ENCODE peak calls at places on chromosome 7, in nine cellular contexts. One of them, this sample, is unnamed.

GRCh38 chr7:32958046-32959025 is 1.1 kb downstream of the FKBP9 start:
- DNase-seq in fibroblast of the aortic adventitia: peak; percentile 88
- DNase-seq in psoas muscle: peak; percentile 80
- DNase-seq in astrocyte of the spinal cord: peak; percentile 47
- DNase-seq in IMR-90: peak; percentile 59
- DNase-seq in A549: peak; percentile 41
- DNase-seq in AG04450: no peak
- DNase-seq in brain microvascular endothelial cell: peak; percentile 45
- DNase-seq in dorsolateral prefrontal cortex: no peak
- DNase-seq in this sample: no peak

GRCh38 chr7:49775065-49775948 is 1.9 kb downstream of the VWC2 start:
- DNase-seq in fibroblast of the aortic adventitia: no peak
- DNase-seq in psoas muscle: no peak
- DNase-seq in astrocyte of the spinal cord: no peak
- DNase-seq in IMR-90: no peak
- DNase-seq in A549: no peak
- DNase-seq in AG04450: no peak
- DNase-seq in brain microvascular endothelial cell: no peak
- DNase-seq in dorsolateral prefrontal cortex: no peak
- DNase-seq in this sample: no peak

GRCh38 chr7:17506090-17506489 is 207.6 kb downstream of the AHR start:
- DNase-seq in fibroblast of the aortic adventitia: peak; percentile 75
- DNase-seq in psoas muscle: no peak
- DNase-seq in astrocyte of the spinal cord: peak; percentile 41
- DNase-seq in IMR-90: peak; percentile 13
- DNase-seq in A549: peak; percentile 51
- DNase-seq in AG04450: no peak
- DNase-seq in brain microvascular endothelial cell: no peak
- DNase-seq in dorsolateral prefrontal cortex: no peak
- DNase-seq in this sample: peak; percentile 23

GRCh38 chr7:51238981-51239495 is 77.6 kb downstream of the COBL start:
- DNase-seq in fibroblast of the aortic adventitia: no peak
- DNase-seq in psoas muscle: no peak
- DNase-seq in astrocyte of the spinal cord: no peak
- DNase-seq in IMR-90: no peak
- DNase-seq in A549: no peak
- DNase-seq in AG04450: no peak
- DNase-seq in brain microvascular endothelial cell: no peak
- DNase-seq in dorsolateral prefrontal cortex: no peak
- DNase-seq in this sample: no peak

GRCh38 chr7:77426521-77427051 is 10.4 kb upstream of the GSAP start:
- DNase-seq in fibroblast of the aortic adventitia: peak; percentile 65
- DNase-seq in psoas muscle: no peak
- DNase-seq in astrocyte of the spinal cord: peak; percentile 53
- DNase-seq in IMR-90: peak; percentile 63
- DNase-seq in A549: no peak
- DNase-seq in AG04450: no peak
- DNase-seq in brain microvascular endothelial cell: no peak
- DNase-seq in dorsolateral prefrontal cortex: no peak
- DNase-seq in this sample: no peak

GRCh38 chr7:100467638-100468373 is 3.7 kb upstream of the SPACDR start:
- DNase-seq in fibroblast of the aortic adventitia: no peak
- DNase-seq in psoas muscle: no peak
- DNase-seq in astrocyte of the spinal cord: no peak
- DNase-seq in IMR-90: no peak
- DNase-seq in A549: no peak
- DNase-seq in AG04450: no peak
- DNase-seq in brain microvascular endothelial cell: no peak
- DNase-seq in dorsolateral prefrontal cortex: peak; percentile 95
- DNase-seq in this sample: no peak

GRCh38 chr7:3427957-3428356 is 126.9 kb downstream of the SDK1 start:
- DNase-seq in fibroblast of the aortic adventitia: no peak
- DNase-seq in psoas muscle: no peak
- DNase-seq in astrocyte of the spinal cord: no peak
- DNase-seq in IMR-90: no peak
- DNase-seq in A549: peak; percentile 24
- DNase-seq in AG04450: no peak
- DNase-seq in brain microvascular endothelial cell: no peak
- DNase-seq in dorsolateral prefrontal cortex: no peak
- DNase-seq in this sample: no peak

GRCh38 chr7:112159346-112159745 is 46.9 kb downstream of the DOCK4 start:
- DNase-seq in fibroblast of the aortic adventitia: no peak
- DNase-seq in psoas muscle: no peak
- DNase-seq in astrocyte of the spinal cord: no peak
- DNase-seq in IMR-90: no peak
- DNase-seq in A549: no peak
- DNase-seq in AG04450: no peak
- DNase-seq in brain microvascular endothelial cell: no peak
- DNase-seq in dorsolateral prefrontal cortex: no peak
- DNase-seq in this sample: no peak

DNA sequence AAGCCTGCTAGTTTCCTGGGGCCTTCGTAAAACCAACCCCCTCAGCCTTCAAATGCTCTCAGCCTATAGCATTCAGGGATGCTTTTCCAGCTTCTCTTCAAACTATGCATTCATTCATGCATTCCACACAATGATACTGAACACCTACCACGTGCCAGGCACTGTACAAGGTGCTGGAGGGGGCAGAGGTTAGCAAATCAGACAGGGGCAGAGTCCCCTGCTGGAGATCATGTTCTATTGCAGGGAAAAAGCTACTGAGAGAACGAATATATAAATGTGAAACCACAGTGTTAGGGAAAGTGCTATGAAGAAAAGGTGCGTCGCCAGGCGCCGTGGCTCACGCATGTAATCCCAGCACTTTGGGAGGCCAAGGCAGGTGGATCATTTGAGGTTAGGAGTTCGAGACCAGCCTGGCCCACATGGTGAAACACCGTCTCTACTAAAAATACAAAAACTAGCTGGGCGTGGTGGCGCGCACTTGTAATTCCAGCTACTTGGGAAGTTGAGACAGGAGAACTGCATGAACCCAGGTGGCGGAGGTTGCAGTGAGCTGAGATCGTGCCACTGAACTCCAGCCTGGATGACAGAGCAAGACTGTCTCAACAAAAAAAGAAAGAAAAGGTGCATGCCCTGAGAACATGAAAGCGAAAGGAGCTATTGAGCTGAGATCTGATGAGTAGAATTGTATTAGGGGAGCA is 64.6 kb upstream of the CALN1 start:
- DNase-seq in fibroblast of the aortic adventitia: no peak
- DNase-seq in psoas muscle: no peak
- DNase-seq in astrocyte of the spinal cord: no peak
- DNase-seq in IMR-90: no peak
- DNase-seq in A549: no peak
- DNase-seq in AG04450: no peak
- DNase-seq in brain microvascular endothelial cell: no peak
- DNase-seq in dorsolateral prefrontal cortex: no peak
- DNase-seq in this sample: no peak
- TF ChIP-seq CTCF in fibroblast of the aortic adventitia: no peak
- TF ChIP-seq CTCF in psoas muscle: no peak
- TF ChIP-seq CTCF in astrocyte of the spinal cord: no peak
- TF ChIP-seq CTCF in IMR-90: no peak
- TF ChIP-seq CTCF in A549: no peak
- TF ChIP-seq CTCF in AG04450: no peak
- TF ChIP-seq CTCF in brain microvascular endothelial cell: peak; percentile 4
- TF ChIP-seq CTCF in dorsolateral prefrontal cortex: no peak
- TF ChIP-seq CTCF in this sample: no peak

GRCh38 chr7:2239242-2239641 is 2.8 kb downstream of the MRM2 start:
- DNase-seq in fibroblast of the aortic adventitia: no peak
- DNase-seq in psoas muscle: no peak
- DNase-seq in astrocyte of the spinal cord: no peak
- DNase-seq in IMR-90: no peak
- DNase-seq in A549: no peak
- DNase-seq in AG04450: no peak
- DNase-seq in brain microvascular endothelial cell: no peak
- DNase-seq in dorsolateral prefrontal cortex: no peak
- DNase-seq in this sample: no peak

GRCh38 chr7:2243483-2243840 is 1.4 kb downstream of the NUDT1 start:
- DNase-seq in fibroblast of the aortic adventitia: no peak
- DNase-seq in psoas muscle: no peak
- DNase-seq in astrocyte of the spinal cord: no peak
- DNase-seq in IMR-90: no peak
- DNase-seq in A549: no peak
- DNase-seq in AG04450: no peak
- DNase-seq in brain microvascular endothelial cell: no peak
- DNase-seq in dorsolateral prefrontal cortex: no peak
- DNase-seq in this sample: no peak

GRCh38 chr7:2244404-2244803 is 2.4 kb downstream of the NUDT1 start:
- DNase-seq in fibroblast of the aortic adventitia: no peak
- DNase-seq in psoas muscle: no peak
- DNase-seq in astrocyte of the spinal cord: no peak
- DNase-seq in IMR-90: no peak
- DNase-seq in A549: no peak
- DNase-seq in AG04450: no peak
- DNase-seq in brain microvascular endothelial cell: no peak
- DNase-seq in dorsolateral prefrontal cortex: no peak
- DNase-seq in this sample: no peak

GRCh38 chr7:2242541-2243482 is 786 bp downstream of the NUDT1 start:
- DNase-seq in fibroblast of the aortic adventitia: peak; percentile 10
- DNase-seq in psoas muscle: no peak
- DNase-seq in astrocyte of the spinal cord: no peak
- DNase-seq in IMR-90: peak; percentile 20
- DNase-seq in A549: peak; percentile 33
- DNase-seq in AG04450: no peak
- DNase-seq in brain microvascular endothelial cell: no peak
- DNase-seq in dorsolateral prefrontal cortex: no peak
- DNase-seq in this sample: no peak

DNA sequence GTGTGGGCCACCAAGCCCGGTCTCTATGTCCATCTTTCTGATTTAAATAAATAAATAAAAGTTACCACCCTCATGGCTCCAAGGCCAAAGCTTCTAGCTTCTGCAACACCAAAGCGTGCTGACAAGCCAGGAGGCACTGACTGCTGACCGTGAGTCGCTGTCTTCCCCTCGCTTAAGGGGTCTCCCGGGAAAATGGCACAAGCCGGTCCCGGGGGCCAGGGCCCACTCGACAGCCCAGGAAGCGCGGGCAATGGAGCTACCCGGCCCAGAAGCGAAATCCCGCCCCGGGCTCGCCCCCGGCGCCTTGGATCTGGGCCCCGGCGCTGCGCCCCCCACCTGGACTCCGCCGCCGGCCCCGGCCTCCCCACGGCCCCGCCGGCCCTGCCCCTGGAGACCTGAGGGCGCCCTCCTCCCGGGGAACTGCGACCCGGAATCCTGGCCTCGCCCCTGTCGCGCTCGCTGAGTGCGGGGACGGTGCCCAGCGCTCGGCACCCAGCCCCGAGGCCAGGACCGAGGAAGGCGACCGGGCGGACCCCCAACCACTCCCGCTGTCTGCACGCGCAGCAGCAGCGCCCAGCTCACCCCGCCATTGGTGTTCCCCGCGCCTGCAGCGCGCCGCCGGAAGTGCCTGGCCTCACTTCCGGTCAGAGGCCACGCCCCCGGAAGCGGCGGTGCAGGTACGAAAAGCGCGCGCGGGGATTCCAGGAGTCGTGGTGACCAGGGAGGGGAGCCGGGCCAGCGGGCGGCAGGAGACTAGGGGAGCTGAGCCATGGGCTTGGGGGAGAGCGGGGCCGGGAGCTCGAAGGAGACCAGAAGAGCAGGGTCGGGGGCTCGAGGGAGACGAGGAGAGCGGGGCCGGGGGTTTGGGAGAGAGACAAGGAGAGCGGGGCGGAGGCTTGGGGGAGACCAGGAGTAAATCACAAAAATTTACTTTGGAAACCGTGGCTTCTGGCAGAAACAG is at the start of the genes MRM2 and NUDT1:
- DNase-seq in fibroblast of the aortic adventitia: peak; percentile 52
- DNase-seq in psoas muscle: peak; percentile 92
- DNase-seq in astrocyte of the spinal cord: peak; percentile 68
- DNase-seq in IMR-90: peak; percentile 62
- DNase-seq in A549: peak; percentile 84
- DNase-seq in AG04450: peak; percentile 16
- DNase-seq in brain microvascular endothelial cell: peak; percentile 45
- DNase-seq in dorsolateral prefrontal cortex: peak; percentile 77
- DNase-seq in this sample: peak; percentile 92
- TF ChIP-seq CTCF in fibroblast of the aortic adventitia: no peak
- TF ChIP-seq CTCF in psoas muscle: no peak
- TF ChIP-seq CTCF in astrocyte of the spinal cord: no peak
- TF ChIP-seq CTCF in IMR-90: no peak
- TF ChIP-seq CTCF in A549: no peak
- TF ChIP-seq CTCF in AG04450: no peak
- TF ChIP-seq CTCF in brain microvascular endothelial cell: no peak
- TF ChIP-seq CTCF in dorsolateral prefrontal cortex: peak; percentile 16
- TF ChIP-seq CTCF in this sample: no peak

DNA sequence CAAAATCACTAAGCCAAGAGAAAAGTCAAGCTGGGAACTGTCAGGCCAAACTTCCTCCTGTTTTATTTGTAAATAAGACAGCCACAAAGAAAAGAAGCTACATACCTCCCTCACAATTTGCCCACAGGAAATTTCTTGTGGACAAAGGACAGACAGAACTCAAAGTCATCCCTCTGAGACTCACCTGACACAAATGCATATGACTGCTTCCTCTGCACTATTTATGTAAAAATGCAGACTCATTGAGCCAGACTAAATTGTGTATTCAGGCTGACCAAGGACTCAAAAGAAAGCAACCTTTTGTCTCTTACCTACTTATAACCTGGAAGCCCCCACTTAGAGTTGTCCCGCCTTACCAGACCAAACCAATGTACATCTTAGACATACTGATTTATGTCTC is 11.8 kb downstream of the TOMM7 start:
- DNase-seq in fibroblast of the aortic adventitia: no peak
- DNase-seq in psoas muscle: no peak
- DNase-seq in astrocyte of the spinal cord: no peak
- DNase-seq in IMR-90: no peak
- DNase-seq in A549: no peak
- DNase-seq in AG04450: no peak
- DNase-seq in brain microvascular endothelial cell: no peak
- DNase-seq in dorsolateral prefrontal cortex: no peak
- DNase-seq in this sample: no peak
- TF ChIP-seq CTCF in fibroblast of the aortic adventitia: no peak
- TF ChIP-seq CTCF in psoas muscle: no peak
- TF ChIP-seq CTCF in astrocyte of the spinal cord: no peak
- TF ChIP-seq CTCF in IMR-90: no peak
- TF ChIP-seq CTCF in A549: no peak
- TF ChIP-seq CTCF in AG04450: no peak
- TF ChIP-seq CTCF in brain microvascular endothelial cell: no peak
- TF ChIP-seq CTCF in dorsolateral prefrontal cortex: no peak
- TF ChIP-seq CTCF in this sample: no peak

DNA sequence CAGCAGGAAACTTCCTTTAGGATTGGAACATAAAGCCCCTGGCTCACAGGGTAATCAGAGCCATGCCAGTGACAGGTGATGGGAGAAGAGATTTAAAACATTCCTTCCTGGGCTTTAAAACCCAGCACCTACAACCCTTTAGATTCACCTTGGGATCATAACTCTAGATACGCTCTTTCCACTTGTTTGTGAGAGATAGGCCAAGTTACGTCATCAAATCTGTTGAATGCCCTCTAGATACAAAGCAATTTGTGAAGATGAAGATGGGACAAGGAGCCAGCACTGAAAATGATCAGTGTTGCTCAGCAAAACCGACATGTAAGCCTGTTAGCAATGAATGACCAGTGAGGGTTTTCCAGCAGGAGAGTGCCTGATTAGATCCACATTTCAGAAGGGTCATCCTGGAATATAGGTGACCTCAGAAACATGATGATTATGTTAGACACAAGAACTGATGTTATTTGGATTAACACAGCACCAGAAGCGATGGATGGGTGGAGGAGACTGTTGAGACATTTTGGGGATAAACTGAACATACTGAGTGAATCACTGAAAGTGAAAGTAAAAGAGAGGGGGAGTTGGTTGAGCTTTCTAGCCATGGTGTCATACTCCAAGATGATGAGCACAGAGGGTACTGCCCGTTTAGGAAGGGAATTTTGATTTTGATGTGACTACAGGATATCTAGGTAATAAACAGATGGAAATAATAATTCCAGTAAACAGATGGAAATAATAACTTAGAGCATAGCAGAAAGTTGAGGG is 248.2 kb upstream of the NPY start:
- DNase-seq in fibroblast of the aortic adventitia: no peak
- DNase-seq in psoas muscle: no peak
- DNase-seq in astrocyte of the spinal cord: no peak
- DNase-seq in IMR-90: no peak
- DNase-seq in A549: no peak
- DNase-seq in AG04450: no peak
- DNase-seq in brain microvascular endothelial cell: no peak
- DNase-seq in dorsolateral prefrontal cortex: no peak
- DNase-seq in this sample: no peak
- TF ChIP-seq CTCF in fibroblast of the aortic adventitia: no peak
- TF ChIP-seq CTCF in psoas muscle: no peak
- TF ChIP-seq CTCF in astrocyte of the spinal cord: no peak
- TF ChIP-seq CTCF in IMR-90: no peak
- TF ChIP-seq CTCF in A549: no peak
- TF ChIP-seq CTCF in AG04450: no peak
- TF ChIP-seq CTCF in brain microvascular endothelial cell: no peak
- TF ChIP-seq CTCF in dorsolateral prefrontal cortex: no peak
- TF ChIP-seq CTCF in this sample: no peak